ENCODE peak calls at places on chromosome 4, in five cellular contexts. V is endodermal cell, N is GM10248, G is naive B cell, J is SW480. O is an unnamed sample.

GRCh38 chr4:16225996-16226815 is at the start of gene TAPT1:
- DNase-seq in V (peak), N (peak), G (peak), J (peak), O (peak)

GRCh38 chr4:150302553-150302952 is 224.3 kb downstream of the DCLK2 start:
- DNase-seq in V (no peak), N (no peak), G (no peak), J (peak), O (no peak)

GRCh38 chr4:108129226-108129625 is 39.5 kb downstream of the LEF1 start:
- DNase-seq in V (no peak), N (no peak), G (no peak), J (no peak), O (no peak)

GRCh38 chr4:3302786-3303444 is 10.1 kb downstream of the RGS12 start:
- DNase-seq in V (peak), N (no peak), G (peak), J (no peak), O (no peak)

GRCh38 chr4:153076861-153077260 is 127.4 kb upstream of the TRIM2 start:
- DNase-seq in V (no peak), N (no peak), G (no peak), J (no peak), O (no peak)

GRCh38 chr4:57550143-57550542 is 440.0 kb upstream of the IGFBP7 start:
- DNase-seq in V (no peak), N (no peak), G (no peak), J (no peak), O (no peak)

GRCh38 chr4:140523857-140524742 is at the start of gene ELMOD2:
- DNase-seq in V (peak), N (peak), G (peak), J (peak), O (peak)

GRCh38 chr4:173121044-173121685 is 47.4 kb upstream of the GALNT7 start:
- DNase-seq in V (peak), N (peak), G (no peak), J (peak), O (peak)

GRCh38 chr4:37998225-37998624 is 38.0 kb downstream of the PTTG2 start:
- DNase-seq in V (peak), N (no peak), G (no peak), J (no peak), O (no peak)

GRCh38 chr4:75841641-75842520 is 60.4 kb downstream of the PPEF2 start:
- DNase-seq in V (no peak), N (no peak), G (no peak), J (no peak), O (peak)

GRCh38 chr4:41177016-41177415 is 37.3 kb downstream of the APBB2 start:
- DNase-seq in V (no peak), N (no peak), G (no peak), J (no peak), O (no peak)

GRCh38 chr4:143438710-143439109 is 74.8 kb upstream of the SMARCA5 start:
- DNase-seq in V (no peak), N (no peak), G (no peak), J (no peak), O (no peak)

GRCh38 chr4:165668694-165669093 is 204.3 kb upstream of the TLL1 start:
- DNase-seq in V (peak), N (no peak), G (no peak), J (no peak), O (peak)

GRCh38 chr4:25847329-25847728 is 15.5 kb downstream of the SEL1L3 start:
- DNase-seq in V (no peak), N (no peak), G (no peak), J (no peak), O (no peak)

GRCh38 chr4:71609159-71609558 is 174.7 kb downstream of the GC start:
- DNase-seq in V (no peak), N (no peak), G (no peak), J (no peak), O (no peak)

GRCh38 chr4:142687547-142688275 is 158.4 kb downstream of the INPP4B start:
- DNase-seq in V (no peak), N (no peak), G (no peak), J (no peak), O (no peak)

GRCh38 chr4:85298037-85298436 is 176.9 kb upstream of the ARHGAP24 start:
- DNase-seq in V (no peak), N (no peak), G (no peak), J (no peak), O (no peak)

GRCh38 chr4:26856906-26857277 is 3.7 kb upstream of the STIM2 start:
- DNase-seq in V (no peak), N (no peak), G (no peak), J (no peak), O (no peak)

GRCh38 chr4:170202721-170203120 is 113.0 kb upstream of the AADAT start:
- DNase-seq in V (no peak), N (no peak), G (peak), J (no peak), O (no peak)

O was measured in GM23338.